ENCODE peak calls at places on chromosomes 4 and X, in seven cellular contexts. One of them, this sample, is unnamed.

GRCh38 chrX:120768681-120769080 is 107.0 kb downstream of the CT47B1 start:
- DNase-seq in endothelial cell of umbilical vein: peak; percentile 77
- DNase-seq in HepG2: no peak
- DNase-seq in SK-N-SH: no peak
- DNase-seq in GM12878: no peak
- DNase-seq in K562: no peak
- DNase-seq in H1: no peak
- DNase-seq in this sample: no peak

GRCh38 chr4:3414421-3415279 is 27.1 kb upstream of the HGFAC start:
- DNase-seq in endothelial cell of umbilical vein: no peak
- DNase-seq in HepG2: no peak
- DNase-seq in SK-N-SH: no peak
- DNase-seq in GM12878: no peak
- DNase-seq in K562: no peak
- DNase-seq in H1: no peak
- DNase-seq in this sample: no peak

GRCh38 chrX:130555341-130555740 is 153.6 kb downstream of the RBMX2 start:
- DNase-seq in endothelial cell of umbilical vein: no peak
- DNase-seq in HepG2: no peak
- DNase-seq in SK-N-SH: peak; percentile 16
- DNase-seq in GM12878: no peak
- DNase-seq in K562: no peak
- DNase-seq in H1: no peak
- DNase-seq in this sample: no peak

GRCh38 chr4:153789741-153790651 is 1.1 kb upstream of the SFRP2 start:
- DNase-seq in endothelial cell of umbilical vein: no peak
- DNase-seq in HepG2: no peak
- DNase-seq in SK-N-SH: peak; percentile 38
- DNase-seq in GM12878: no peak
- DNase-seq in K562: no peak
- DNase-seq in H1: peak; percentile 92
- DNase-seq in this sample: no peak

GRCh38 chr4:89685277-89685676 is 151.7 kb downstream of the SNCA start:
- DNase-seq in endothelial cell of umbilical vein: no peak
- DNase-seq in HepG2: no peak
- DNase-seq in SK-N-SH: no peak
- DNase-seq in GM12878: no peak
- DNase-seq in K562: no peak
- DNase-seq in H1: no peak
- DNase-seq in this sample: no peak

GRCh38 chr4:76562851-76563803 is 128.1 kb downstream of the SHROOM3 start:
- DNase-seq in endothelial cell of umbilical vein: no peak
- DNase-seq in HepG2: peak; percentile 12
- DNase-seq in SK-N-SH: no peak
- DNase-seq in GM12878: no peak
- DNase-seq in K562: no peak
- DNase-seq in H1: no peak
- DNase-seq in this sample: no peak

GRCh38 chr4:83009529-83009928 is 1.1 kb downstream of the LIN54 start:
- DNase-seq in endothelial cell of umbilical vein: peak; percentile 17
- DNase-seq in HepG2: no peak
- DNase-seq in SK-N-SH: no peak
- DNase-seq in GM12878: no peak
- DNase-seq in K562: no peak
- DNase-seq in H1: no peak
- DNase-seq in this sample: no peak

GRCh38 chrX:44314259-44314734 is 29.2 kb downstream of the EFHC2 start:
- DNase-seq in endothelial cell of umbilical vein: peak; percentile 12
- DNase-seq in HepG2: no peak
- DNase-seq in SK-N-SH: peak; percentile 19
- DNase-seq in GM12878: no peak
- DNase-seq in K562: peak; percentile 94
- DNase-seq in H1: no peak
- DNase-seq in this sample: no peak

GRCh38 chrX:53022381-53022780 is 26.2 kb upstream of the GPR173 start:
- DNase-seq in endothelial cell of umbilical vein: no peak
- DNase-seq in HepG2: no peak
- DNase-seq in SK-N-SH: no peak
- DNase-seq in GM12878: no peak
- DNase-seq in K562: no peak
- DNase-seq in H1: no peak
- DNase-seq in this sample: no peak

GRCh38 chrX:42934020-42934701 is 156.2 kb upstream of the PPP1R2C start:
- DNase-seq in endothelial cell of umbilical vein: peak; percentile 13
- DNase-seq in HepG2: no peak
- DNase-seq in SK-N-SH: no peak
- DNase-seq in GM12878: peak; percentile 75
- DNase-seq in K562: no peak
- DNase-seq in H1: no peak
- DNase-seq in this sample: no peak

GRCh38 chrX:30949554-30949953 is 60.5 kb upstream of the TAB3 start:
- DNase-seq in endothelial cell of umbilical vein: no peak
- DNase-seq in HepG2: no peak
- DNase-seq in SK-N-SH: no peak
- DNase-seq in GM12878: no peak
- DNase-seq in K562: no peak
- DNase-seq in H1: no peak
- DNase-seq in this sample: no peak

GRCh38 chrX:11913001-11913400 is 155.0 kb downstream of the MSL3 start:
- DNase-seq in endothelial cell of umbilical vein: no peak
- DNase-seq in HepG2: no peak
- DNase-seq in SK-N-SH: no peak
- DNase-seq in GM12878: no peak
- DNase-seq in K562: no peak
- DNase-seq in H1: no peak
- DNase-seq in this sample: no peak

GRCh38 chr4:52172166-52172565 is 121.1 kb downstream of the SPATA18 start:
- DNase-seq in endothelial cell of umbilical vein: no peak
- DNase-seq in HepG2: no peak
- DNase-seq in SK-N-SH: no peak
- DNase-seq in GM12878: no peak
- DNase-seq in K562: peak; percentile 3
- DNase-seq in H1: no peak
- DNase-seq in this sample: no peak

GRCh38 chr4:58515206-58515605 is 1405.0 kb upstream of the IGFBP7 start:
- DNase-seq in endothelial cell of umbilical vein: no peak
- DNase-seq in HepG2: no peak
- DNase-seq in SK-N-SH: no peak
- DNase-seq in GM12878: no peak
- DNase-seq in K562: no peak
- DNase-seq in H1: no peak
- DNase-seq in this sample: no peak

GRCh38 chr4:27350161-27350560 is 489.5 kb downstream of the STIM2 start:
- DNase-seq in endothelial cell of umbilical vein: peak; percentile 3
- DNase-seq in HepG2: no peak
- DNase-seq in SK-N-SH: no peak
- DNase-seq in GM12878: no peak
- DNase-seq in K562: peak; percentile 39
- DNase-seq in H1: no peak
- DNase-seq in this sample: peak; percentile 37

GRCh38 chrX:19303216-19303880 is 40.4 kb upstream of the PDHA1 start:
- DNase-seq in endothelial cell of umbilical vein: no peak
- DNase-seq in HepG2: no peak
- DNase-seq in SK-N-SH: no peak
- DNase-seq in GM12878: no peak
- DNase-seq in K562: no peak
- DNase-seq in H1: no peak
- DNase-seq in this sample: no peak
- H2AFZ ChIP-seq in endothelial cell of umbilical vein: no peak overlapping the region
- H2AFZ ChIP-seq in HepG2: no peak overlapping the region
- H2AFZ ChIP-seq in SK-N-SH: no peak overlapping the region
- H2AFZ ChIP-seq in GM12878: no peak overlapping the region
- H2AFZ ChIP-seq in K562: no peak overlapping the region
- H2AFZ ChIP-seq in H1: no peak overlapping the region
- H2AFZ ChIP-seq in this sample: no peak overlapping the region

GRCh38 chr4:101597204-101597603 is 193.3 kb upstream of the BANK1 start:
- DNase-seq in endothelial cell of umbilical vein: no peak
- DNase-seq in HepG2: no peak
- DNase-seq in SK-N-SH: no peak
- DNase-seq in GM12878: peak; percentile 5
- DNase-seq in K562: peak; percentile 5
- DNase-seq in H1: no peak
- DNase-seq in this sample: no peak
- TF ChIP-seq MAX in endothelial cell of umbilical vein: no peak
- TF ChIP-seq MAX in HepG2: no peak
- TF ChIP-seq MAX in SK-N-SH: no peak
- TF ChIP-seq MAX in GM12878: no peak
- TF ChIP-seq MAX in K562: no peak
- TF ChIP-seq MAX in H1: no peak
- TF ChIP-seq MAX in this sample: no peak

GRCh38 chrX:65300104-65300809 is 234.3 kb downstream of the LAS1L start:
- DNase-seq in endothelial cell of umbilical vein: no peak
- DNase-seq in HepG2: peak; percentile 0
- DNase-seq in SK-N-SH: no peak
- DNase-seq in GM12878: no peak
- DNase-seq in K562: no peak
- DNase-seq in H1: peak; percentile 21
- DNase-seq in this sample: no peak
- H3K4me3 ChIP-seq in endothelial cell of umbilical vein: no peak overlapping the region
- H3K4me3 ChIP-seq in HepG2: no peak overlapping the region
- H3K4me3 ChIP-seq in SK-N-SH: no peak overlapping the region
- H3K4me3 ChIP-seq in GM12878: no peak overlapping the region
- H3K4me3 ChIP-seq in K562: no peak overlapping the region
- H3K4me3 ChIP-seq in H1: no peak overlapping the region
- H3K4me3 ChIP-seq in this sample: no peak overlapping the region

GRCh38 chrX:107827137-107827831 is 1.6 kb downstream of the MID2 start:
- DNase-seq in endothelial cell of umbilical vein: peak; percentile 43
- DNase-seq in HepG2: no peak
- DNase-seq in SK-N-SH: no peak
- DNase-seq in GM12878: no peak
- DNase-seq in K562: no peak
- DNase-seq in H1: no peak
- DNase-seq in this sample: no peak
- H2AFZ ChIP-seq in endothelial cell of umbilical vein: peak overlapping the region; percentile 73
- H2AFZ ChIP-seq in HepG2: no peak overlapping the region
- H2AFZ ChIP-seq in SK-N-SH: no peak overlapping the region
- H2AFZ ChIP-seq in GM12878: no peak overlapping the region
- H2AFZ ChIP-seq in K562: no peak overlapping the region
- H2AFZ ChIP-seq in H1: no peak overlapping the region
- H2AFZ ChIP-seq in this sample: no peak overlapping the region

GRCh38 chrX:47587906-47588735 is 5.9 kb downstream of the TIMP1 start:
- DNase-seq in endothelial cell of umbilical vein: no peak
- DNase-seq in HepG2: no peak
- DNase-seq in SK-N-SH: no peak
- DNase-seq in GM12878: no peak
- DNase-seq in K562: peak; percentile 35
- DNase-seq in H1: no peak
- DNase-seq in this sample: no peak

GRCh38 chrX:47586043-47586787 is 4.0 kb downstream of the TIMP1 start:
- DNase-seq in endothelial cell of umbilical vein: no peak
- DNase-seq in HepG2: no peak
- DNase-seq in SK-N-SH: no peak
- DNase-seq in GM12878: no peak
- DNase-seq in K562: no peak
- DNase-seq in H1: no peak
- DNase-seq in this sample: no peak

GRCh38 chrX:47584714-47585113 is 2.5 kb downstream of the TIMP1 start:
- DNase-seq in endothelial cell of umbilical vein: no peak
- DNase-seq in HepG2: no peak
- DNase-seq in SK-N-SH: no peak
- DNase-seq in GM12878: no peak
- DNase-seq in K562: no peak
- DNase-seq in H1: no peak
- DNase-seq in this sample: no peak

GRCh38 chrX:47585273-47585672 is 3.0 kb downstream of the TIMP1 start:
- DNase-seq in endothelial cell of umbilical vein: no peak
- DNase-seq in HepG2: no peak
- DNase-seq in SK-N-SH: no peak
- DNase-seq in GM12878: no peak
- DNase-seq in K562: no peak
- DNase-seq in H1: no peak
- DNase-seq in this sample: no peak

GRCh38 chrX:47587091-47587891 is 5.1 kb downstream of the TIMP1 start:
- DNase-seq in endothelial cell of umbilical vein: no peak
- DNase-seq in HepG2: no peak
- DNase-seq in SK-N-SH: no peak
- DNase-seq in GM12878: no peak
- DNase-seq in K562: no peak
- DNase-seq in H1: no peak
- DNase-seq in this sample: no peak
- TF ChIP-seq MAX in endothelial cell of umbilical vein: no peak
- TF ChIP-seq MAX in HepG2: no peak
- TF ChIP-seq MAX in SK-N-SH: no peak
- TF ChIP-seq MAX in GM12878: no peak
- TF ChIP-seq MAX in K562: no peak
- TF ChIP-seq MAX in H1: no peak
- TF ChIP-seq MAX in this sample: no peak

DNA sequence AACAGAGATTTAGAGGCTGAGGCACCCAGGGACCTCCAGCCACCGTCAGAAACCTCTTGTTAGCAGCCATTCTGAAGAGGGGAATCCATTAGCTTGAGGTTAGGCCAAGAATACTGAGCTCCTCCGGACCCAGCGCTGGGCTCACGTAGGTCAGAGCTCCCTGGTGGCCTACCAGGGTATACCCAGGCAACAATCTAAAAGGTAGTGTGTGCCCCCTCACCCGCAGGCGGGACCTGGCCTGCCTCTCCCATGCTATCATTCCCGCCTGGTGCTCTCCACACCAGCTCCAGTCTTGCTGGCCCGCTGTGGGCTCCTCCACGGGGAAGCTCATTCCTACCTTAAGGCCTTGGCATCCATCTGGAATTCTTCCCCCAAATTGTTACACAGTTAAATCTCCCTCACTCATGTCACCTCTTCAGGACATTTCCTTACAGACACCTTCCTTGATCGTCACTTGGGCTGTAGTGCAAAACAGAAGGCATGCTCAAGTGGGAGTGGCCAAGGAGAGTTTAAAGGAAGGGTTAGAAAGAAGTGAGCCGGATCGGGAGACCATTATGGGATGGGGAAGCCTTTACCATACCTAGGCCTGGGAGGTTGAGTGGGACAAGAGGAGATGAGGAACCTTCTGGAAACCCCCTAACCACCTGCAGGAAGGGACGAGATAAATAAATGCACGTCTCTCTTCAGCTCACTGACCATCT is 102.5 kb downstream of the UCHL1 start:
- DNase-seq in endothelial cell of umbilical vein: no peak
- DNase-seq in HepG2: no peak
- DNase-seq in SK-N-SH: peak; percentile 71
- DNase-seq in GM12878: no peak
- DNase-seq in K562: no peak
- DNase-seq in H1: peak; percentile 36
- DNase-seq in this sample: no peak
- H3K4me3 ChIP-seq in endothelial cell of umbilical vein: no peak overlapping the region
- H3K4me3 ChIP-seq in HepG2: no peak overlapping the region
- H3K4me3 ChIP-seq in SK-N-SH: no peak overlapping the region
- H3K4me3 ChIP-seq in GM12878: no peak overlapping the region
- H3K4me3 ChIP-seq in K562: no peak overlapping the region
- H3K4me3 ChIP-seq in H1: peak overlapping the region; percentile 60
- H3K4me3 ChIP-seq in this sample: peak overlapping the region; percentile 73